ENCODE peak calls at places on chromosome 21, in seven cellular contexts. I, U, G, A, R, F and Z are unnamed samples.

GRCh38 chr21:42002421-42002958 is 7.7 kb downstream of the ZBTB21 start:
- DNase-seq in I (no peak), U (peak; percentile 77), G (no peak), A (no peak), R (no peak), F (peak; percentile 76), Z (peak; percentile 67)

GRCh38 chr21:33560965-33561364 is 18.1 kb downstream of the SON start:
- DNase-seq in I (no peak), U (no peak), G (no peak), A (no peak), R (no peak), F (no peak), Z (no peak)

GRCh38 chr21:45982758-45983731 is 1.5 kb downstream of the COL6A1 start:
- DNase-seq in I (peak; percentile 42), U (peak; percentile 33), G (no peak), A (peak; percentile 7), R (no peak), F (no peak), Z (no peak)

GRCh38 chr21:45997205-45997494 is 15.6 kb downstream of the COL6A1 start:
- DNase-seq in I (no peak), U (no peak), G (no peak), A (no peak), R (no peak), F (no peak), Z (no peak)

GRCh38 chr21:16037386-16037785 is 307.6 kb downstream of the USP25 start:
- DNase-seq in I (no peak), U (no peak), G (no peak), A (no peak), R (no peak), F (no peak), Z (no peak)

GRCh38 chr21:36325373-36326010 is 5.5 kb downstream of the MORC3 start:
- DNase-seq in I (no peak), U (no peak), G (no peak), A (no peak), R (no peak), F (no peak), Z (no peak)

GRCh38 chr21:39515684-39516083 is 63.9 kb downstream of the SH3BGR start:
- DNase-seq in I (no peak), U (no peak), G (no peak), A (no peak), R (no peak), F (no peak), Z (no peak)

GRCh38 chr21:16084776-16085364 is 355.1 kb downstream of the USP25 start:
- DNase-seq in I (no peak), U (peak; percentile 45), G (no peak), A (no peak), R (peak; percentile 26), F (no peak), Z (no peak)

GRCh38 chr21:21084179-21084578 is 86.0 kb downstream of the NCAM2 start:
- DNase-seq in I (no peak), U (peak; percentile 21), G (no peak), A (no peak), R (no peak), F (no peak), Z (no peak)

GRCh38 chr21:46112731-46113215 is 14.9 kb downstream of the COL6A2 start:
- DNase-seq in I (no peak), U (no peak), G (peak; percentile 11), A (no peak), R (no peak), F (no peak), Z (no peak)

GRCh38 chr21:18318156-18318555 is 73.5 kb downstream of the CHODL start:
- DNase-seq in I (no peak), U (no peak), G (no peak), A (no peak), R (no peak), F (no peak), Z (no peak)

GRCh38 chr21:16588433-16588860 is 858.7 kb downstream of the USP25 start:
- DNase-seq in I (peak; percentile 45), U (peak; percentile 84), G (peak; percentile 58), A (no peak), R (peak; percentile 81), F (no peak), Z (peak; percentile 25)